ENCODE peak calls at places on chromosome X, in seven cellular contexts. R is upper lobe of right lung, V is aorta, Z is neuronal stem cell, E is testis, T is H7, O is DND-41. G is an unnamed sample.
A peak's percentile ranks its signal among the peaks of the same experiment; 100 is the strongest.

GRCh38 chrX:1420371-1420770 is 28.5 kb upstream of the SLC25A6 start:
- DNase-seq in O (no peak), Z (no peak), V (peak; percentile 35), E (peak; percentile 14), T (peak; percentile 33), R (peak; percentile 63), G (no peak)

GRCh38 chrX:9644335-9644734 is 121.3 kb downstream of the GPR143 start:
- DNase-seq in E (no peak), O (peak; percentile 75), Z (no peak), T (no peak), R (no peak), V (no peak), G (no peak)

GRCh38 chrX:38937400-38937799 is 136.1 kb downstream of the MID1IP1 start:
- DNase-seq in T (no peak), R (no peak), V (no peak), O (no peak), E (peak; percentile 16), Z (no peak), G (no peak)

GRCh38 chrX:153524234-153524633 is 6.8 kb downstream of the ATP2B3 start:
- DNase-seq in O (no peak), Z (no peak), T (no peak), E (no peak), V (no peak), R (no peak), G (no peak)

GRCh38 chrX:79704325-79704724 is 310.2 kb upstream of the TBX22 start:
- DNase-seq in R (no peak), E (no peak), V (no peak), T (no peak), O (no peak), Z (no peak), G (no peak)

GRCh38 chrX:118226060-118226428 is 109.4 kb upstream of the KLHL13 start:
- DNase-seq in R (no peak), V (no peak), T (peak; percentile 24), E (no peak), Z (no peak), O (no peak), G (no peak)

GRCh38 chrX:47293106-47293505 is 60.3 kb downstream of the USP11 start:
- DNase-seq in T (no peak), O (no peak), Z (no peak), R (no peak), V (no peak), E (no peak), G (no peak)

GRCh38 chrX:77160301-77160700 is 286.9 kb upstream of the FGF16 start:
- DNase-seq in Z (no peak), R (peak; percentile 48), E (peak; percentile 12), T (peak; percentile 2), V (no peak), O (peak; percentile 8), G (no peak)

GRCh38 chrX:71067079-71067478 is 1.1 kb downstream of the SNX12 start:
- DNase-seq in R (no peak), V (no peak), O (no peak), T (no peak), E (no peak), Z (no peak), G (no peak)

GRCh38 chrX:1451251-1451675 is 1.4 kb downstream of the ASMTL start:
- DNase-seq in E (no peak), V (no peak), Z (no peak), O (no peak), T (no peak), R (peak; percentile 44), G (no peak)

GRCh38 chrX:23902419-23902818 is 5.3 kb downstream of the APOO start:
- DNase-seq in R (no peak), V (no peak), E (no peak), Z (no peak), O (no peak), T (peak; percentile 53), G (no peak)

GRCh38 chrX:107805179-107805578 is 20.5 kb upstream of the MID2 start:
- DNase-seq in E (no peak), V (no peak), T (no peak), R (no peak), Z (no peak), O (no peak), G (no peak)

GRCh38 chrX:39527045-39527444 is 570.7 kb downstream of the BCOR start:
- DNase-seq in O (no peak), V (no peak), R (no peak), E (no peak), Z (no peak), T (no peak), G (peak; percentile 72)

GRCh38 chrX:66046612-66047235 is 6.8 kb upstream of the VSIG4 start:
- DNase-seq in Z (no peak), T (no peak), R (no peak), E (no peak), O (no peak), V (no peak), G (no peak)

GRCh38 chrX:2627272-2627867 is 63.7 kb upstream of the CD99 start:
- DNase-seq in R (no peak), T (peak; percentile 58), V (no peak), E (peak; percentile 81), O (peak; percentile 71), Z (no peak), G (no peak)

GRCh38 chrX:114165537-114165936 is 418.3 kb upstream of the HTR2C start:
- DNase-seq in E (no peak), Z (no peak), O (no peak), V (no peak), R (no peak), T (no peak), G (no peak)

GRCh38 chrX:72540318-72540717 is 32.3 kb downstream of the HDAC8 start:
- DNase-seq in V (no peak), O (no peak), E (no peak), Z (no peak), R (no peak), T (no peak), G (no peak)

GRCh38 chrX:145843196-145843595 is 25.6 kb downstream of the SLITRK2 start:
- DNase-seq in O (no peak), T (peak; percentile 13), R (no peak), E (peak; percentile 60), V (no peak), Z (no peak), G (no peak)

GRCh38 chrX:70554523-70554922 is 109.9 kb downstream of the DLG3 start:
- DNase-seq in R (no peak), V (no peak), O (no peak), E (no peak), Z (no peak), T (no peak), G (no peak)

GRCh38 chrX:25012793-25013592 is 2.8 kb downstream of the ARX start:
- DNase-seq in V (no peak), T (peak; percentile 79), O (no peak), Z (no peak), R (no peak), E (no peak), G (no peak)

GRCh38 chrX:25010784-25011588 is 4.8 kb downstream of the ARX start:
- DNase-seq in Z (no peak), R (no peak), V (no peak), T (peak; percentile 71), E (no peak), O (no peak), G (no peak)

GRCh38 chrX:25012433-25012735 is 3.4 kb downstream of the ARX start:
- DNase-seq in R (no peak), O (no peak), Z (no peak), T (peak; percentile 85), V (no peak), E (no peak), G (no peak)

GRCh38 chrX:25013593-25014365 is 2.0 kb downstream of the ARX start:
- DNase-seq in R (no peak), O (no peak), Z (no peak), T (peak; percentile 83), V (no peak), E (no peak), G (no peak)

GRCh38 chrX:25011589-25012432 is 4.0 kb downstream of the ARX start:
- DNase-seq in O (no peak), Z (no peak), V (no peak), E (no peak), T (peak; percentile 66), R (no peak), G (no peak)
- H3K27me3 ChIP-seq in O (no peaks in the 10 kb centered on the region), Z (peaks cover 96% of the 10 kb centered on the region), V (no peaks in the 10 kb centered on the region), E (no peaks in the 10 kb centered on the region), T (peaks cover 98% of the 10 kb centered on the region), R (peaks cover 76% of the 10 kb centered on the region), G (peaks cover 8% of the 10 kb centered on the region)

DNA sequence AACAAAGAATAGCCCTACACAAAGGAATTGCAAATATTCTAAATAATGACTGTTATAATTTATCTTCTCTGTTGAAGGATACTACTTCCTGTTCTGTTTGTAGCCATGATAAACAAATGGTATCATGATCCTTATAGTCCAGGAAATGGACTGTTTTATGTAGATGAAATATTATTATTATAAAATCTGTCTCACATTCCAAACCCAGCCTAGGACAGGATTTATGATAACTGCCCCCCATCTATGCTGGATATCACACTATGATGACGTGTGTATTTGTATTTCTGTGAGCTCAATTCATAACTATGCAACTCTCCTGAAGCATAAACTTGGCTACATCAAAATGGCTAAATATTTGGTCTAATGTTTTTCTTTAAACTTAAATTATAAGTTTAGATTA is 21.3 kb downstream of the DMD start:
- DNase-seq in O (no peak), Z (no peak), T (no peak), E (no peak), R (no peak), V (no peak), G (no peak)
- H3K27me3 ChIP-seq in O (no peaks in the 10 kb centered on the region), Z (no peaks in the 10 kb centered on the region), T (peaks cover 5% of the 10 kb centered on the region), E (no peaks in the 10 kb centered on the region), R (no peaks in the 10 kb centered on the region), V (no peaks in the 10 kb centered on the region), G (no peaks in the 10 kb centered on the region)

GRCh38 chrX:139820358-139820984 is 112.4 kb downstream of the ATP11C start:
- DNase-seq in E (no peak), R (no peak), V (no peak), T (no peak), O (no peak), Z (no peak), G (no peak)
- H3K27me3 ChIP-seq in E (no peaks in the 10 kb centered on the region), R (no peaks in the 10 kb centered on the region), V (no peaks in the 10 kb centered on the region), T (no peaks in the 10 kb centered on the region), O (no peaks in the 10 kb centered on the region), Z (no peaks in the 10 kb centered on the region), G (no peaks in the 10 kb centered on the region)

GRCh38 chrX:109440475-109440874 is 41.4 kb downstream of the GUCY2F start:
- DNase-seq in E (no peak), O (peak; percentile 20), V (no peak), Z (no peak), T (no peak), R (no peak), G (no peak)
- H3K27me3 ChIP-seq in E (no peaks in the 10 kb centered on the region), O (no peaks in the 10 kb centered on the region), V (no peaks in the 10 kb centered on the region), Z (no peaks in the 10 kb centered on the region), T (no peaks in the 10 kb centered on the region), R (no peaks in the 10 kb centered on the region), G (no peaks in the 10 kb centered on the region)

GRCh38 chrX:150308041-150308440 is 55.1 kb upstream of the MAMLD1 start:
- DNase-seq in Z (no peak), V (no peak), E (no peak), O (no peak), R (no peak), T (no peak), G (no peak)
- H3K27me3 ChIP-seq in Z (peaks cover 6% of the 10 kb centered on the region), V (no peaks in the 10 kb centered on the region), E (no peaks in the 10 kb centered on the region), O (no peaks in the 10 kb centered on the region), R (no peaks in the 10 kb centered on the region), T (no peaks in the 10 kb centered on the region), G (no peaks in the 10 kb centered on the region)

G was measured in MG63.